ENCODE peak calls at places on chromosomes 3 and 15, in nine cellular contexts. J is activated CD8-positive, alpha-beta memory T cell treated with anti-CD3 and anti-CD28 coated beads for 48 hours; M is hepatocyte; Z is pancreas; Q is stimulated activated CD8-positive, alpha-beta memory T cell treated with anti-CD3 and anti-CD28 coated beads, Interleukin-2, amount 100 ng/mL, for 48 hours; V is NCI-H748 treated with DMSO at 0.1 percent for 48 hours; Y is AML-193; P is astrocyte; D is occipital lobe. H is an unnamed sample.

GRCh38 chr3:134066539-134067310 is 37.0 kb upstream of the SLCO2A1 start:
- DNase-seq in J (no peak), M (peak), Z (no peak), Q (no peak), V (no peak), Y (no peak), P (no peak), D (no peak), H (no peak)

GRCh38 chr15:79179108-79179561 is 88.6 kb upstream of the RASGRF1 start:
- DNase-seq in J (no peak), M (peak), Z (no peak), Q (no peak), V (no peak), Y (no peak), P (peak), D (no peak), H (no peak)

GRCh38 chr3:42701371-42702065 is 1.1 kb downstream of the HHATL start:
- DNase-seq in J (peak), M (peak), Z (no peak), Q (peak), V (no peak), Y (peak), P (no peak), D (peak), H (peak)

GRCh38 chr3:33096103-33096868 is 660 bp downstream of the GLB1 start:
- DNase-seq in J (peak), M (peak), Z (peak), Q (peak), V (peak), Y (peak), P (peak), D (peak), H (peak)

GRCh38 chr3:45413172-45413765 is 24.9 kb downstream of the LARS2 start:
- DNase-seq in J (no peak), M (no peak), Z (no peak), Q (no peak), V (no peak), Y (no peak), P (no peak), D (no peak), H (no peak)

GRCh38 chr3:98695816-98696215 is 67.3 kb upstream of the ST3GAL6 start:
- DNase-seq in J (no peak), M (no peak), Z (no peak), Q (no peak), V (no peak), Y (no peak), P (no peak), D (no peak), H (no peak)

GRCh38 chr3:195062866-195063540 is 208.0 kb downstream of the XXYLT1 start:
- DNase-seq in J (no peak), M (no peak), Z (peak), Q (no peak), V (no peak), Y (no peak), P (no peak), D (no peak), H (no peak)

GRCh38 chr3:125028657-125029056 is 27.1 kb downstream of the HEG1 start:
- DNase-seq in J (no peak), M (no peak), Z (no peak), Q (no peak), V (no peak), Y (no peak), P (no peak), D (no peak), H (no peak)

GRCh38 chr3:168620854-168621253 is 525.1 kb upstream of the GOLIM4 start:
- DNase-seq in J (no peak), M (peak), Z (no peak), Q (no peak), V (peak), Y (peak), P (no peak), D (peak), H (peak)

GRCh38 chr3:129001817-129002572 is 891 bp downstream of the EFCC1 start:
- DNase-seq in J (no peak), M (no peak), Z (no peak), Q (no peak), V (no peak), Y (no peak), P (no peak), D (peak), H (no peak)

GRCh38 chr3:30332196-30333021 is 274.0 kb upstream of the TGFBR2 start:
- DNase-seq in J (no peak), M (no peak), Z (no peak), Q (no peak), V (no peak), Y (no peak), P (no peak), D (no peak), H (no peak)

GRCh38 chr3:64443553-64444331 is 218.5 kb upstream of the PRICKLE2 start:
- DNase-seq in J (no peak), M (peak), Z (no peak), Q (no peak), V (no peak), Y (no peak), P (peak), D (no peak), H (no peak)

GRCh38 chr3:35383216-35383615 is 256.1 kb upstream of the ARPP21 start:
- DNase-seq in J (no peak), M (no peak), Z (no peak), Q (no peak), V (no peak), Y (no peak), P (no peak), D (no peak), H (no peak)

GRCh38 chr3:41274944-41275668 is 75.8 kb downstream of the CTNNB1 start:
- DNase-seq in J (no peak), M (peak), Z (no peak), Q (no peak), V (no peak), Y (no peak), P (peak), D (no peak), H (no peak)

GRCh38 chr3:167350245-167350862 is 29.7 kb downstream of the ZBBX start:
- DNase-seq in J (no peak), M (peak), Z (no peak), Q (no peak), V (no peak), Y (peak), P (peak), D (no peak), H (no peak)

GRCh38 chr15:34583399-34584320 is at the start of gene GOLGA8B:
- DNase-seq in J (peak), M (peak), Z (peak), Q (peak), V (peak), Y (peak), P (peak), D (peak), H (peak)

GRCh38 chr3:55571913-55572312 is 84.8 kb upstream of the WNT5A start:
- DNase-seq in J (no peak), M (peak), Z (no peak), Q (no peak), V (no peak), Y (no peak), P (peak), D (no peak), H (peak)

GRCh38 chr15:31206386-31207174 is 105.1 kb upstream of the TRPM1 start:
- DNase-seq in J (no peak), M (no peak), Z (no peak), Q (no peak), V (no peak), Y (no peak), P (no peak), D (no peak), H (no peak)

GRCh38 chr3:148974726-148975125 is 16.6 kb upstream of the GYG1 start:
- DNase-seq in J (no peak), M (no peak), Z (no peak), Q (no peak), V (no peak), Y (no peak), P (no peak), D (no peak), H (no peak)

GRCh38 chr3:90011996-90012395 is 904.6 kb downstream of the EPHA3 start:
- DNase-seq in J (no peak), M (no peak), Z (no peak), Q (no peak), V (no peak), Y (no peak), P (no peak), D (no peak), H (no peak)

GRCh38 chr15:90192961-90193786 is 8.0 kb upstream of the SEMA4B start:
- DNase-seq in J (no peak), M (no peak), Z (no peak), Q (no peak), V (no peak), Y (no peak), P (no peak), D (peak), H (peak)

GRCh38 chr15:73582961-73583360 is 50.2 kb downstream of the NPTN start:
- DNase-seq in J (no peak), M (no peak), Z (no peak), Q (no peak), V (no peak), Y (no peak), P (no peak), D (no peak), H (no peak)

GRCh38 chr3:64460877-64461276 is 226.9 kb downstream of the ADAMTS9 start:
- DNase-seq in J (no peak), M (no peak), Z (no peak), Q (no peak), V (no peak), Y (no peak), P (peak), D (no peak), H (no peak)

GRCh38 chr15:39497016-39497758 is 83.7 kb upstream of the THBS1 start:
- DNase-seq in J (no peak), M (no peak), Z (no peak), Q (no peak), V (no peak), Y (no peak), P (no peak), D (no peak), H (no peak)

GRCh38 chr15:70099966-70100494 is 2.3 kb upstream of the TLE3 start:
- DNase-seq in J (no peak), M (peak), Z (no peak), Q (no peak), V (no peak), Y (no peak), P (no peak), D (no peak), H (no peak)

GRCh38 chr3:177459397-177459796 is 262.1 kb upstream of the TBL1XR1 start:
- DNase-seq in J (no peak), M (peak), Z (no peak), Q (no peak), V (no peak), Y (no peak), P (peak), D (no peak), H (no peak)

GRCh38 chr3:17116007-17116659 is 231.4 kb downstream of the PLCL2 start:
- DNase-seq in J (no peak), M (peak), Z (no peak), Q (no peak), V (no peak), Y (no peak), P (no peak), D (no peak), H (no peak)

GRCh38 chr3:156657862-156658731 is 16.3 kb upstream of the TIPARP start:
- DNase-seq in J (no peak), M (no peak), Z (no peak), Q (no peak), V (no peak), Y (no peak), P (no peak), D (no peak), H (peak)

GRCh38 chr15:89767411-89767915 is 8.7 kb upstream of the MESP2 start:
- DNase-seq in J (no peak), M (peak), Z (peak), Q (no peak), V (no peak), Y (no peak), P (no peak), D (no peak), H (no peak)

GRCh38 chr3:181700168-181701087 is 11.3 kb upstream of the SOX2 start:
- DNase-seq in J (no peak), M (peak), Z (peak), Q (no peak), V (peak), Y (peak), P (no peak), D (peak), H (no peak)

GRCh38 chr3:169116056-169116693 is 547.3 kb downstream of the MECOM start:
- DNase-seq in J (no peak), M (no peak), Z (no peak), Q (no peak), V (no peak), Y (no peak), P (no peak), D (no peak), H (no peak)